ENCODE peak calls at places on chromosome 22, in seven cellular contexts. U is mammary epithelial cell, G is sigmoid colon, T is fibroblast of lung, R is heart right ventricle, P is stomach, B is K562. Y is an unnamed sample.

GRCh38 chr22:22882033-22882717 is 5.4 kb upstream of the IGLL5 start:
- DNase-seq in T (no peak), B (peak; percentile 81), U (peak; percentile 13), R (no peak), G (no peak), P (no peak), Y (peak; percentile 29)

GRCh38 chr22:48760481-48761238 is 1067.0 kb downstream of the BRD1 start:
- DNase-seq in R (no peak), G (peak; percentile 47), B (no peak), T (no peak), P (peak; percentile 20), U (no peak), Y (no peak)

GRCh38 chr22:44068422-44069191 is 44.5 kb downstream of the PARVB start:
- DNase-seq in U (no peak), P (no peak), G (no peak), R (peak; percentile 37), T (no peak), B (no peak), Y (no peak)

GRCh38 chr22:48761546-48761945 is 1066.1 kb downstream of the BRD1 start:
- DNase-seq in G (peak; percentile 51), B (no peak), P (peak; percentile 15), U (no peak), T (no peak), R (no peak), Y (no peak)

GRCh38 chr22:47213571-47214230 is 451.3 kb downstream of the TBC1D22A start:
- DNase-seq in U (no peak), P (peak; percentile 28), G (peak; percentile 33), B (peak; percentile 55), R (no peak), T (no peak), Y (no peak)

GRCh38 chr22:22515890-22516289 is 4.2 kb downstream of the ZNF280A start:
- DNase-seq in T (no peak), B (no peak), G (no peak), U (no peak), R (no peak), P (no peak), Y (no peak)

GRCh38 chr22:41584881-41585280 is 4.8 kb downstream of the PMM1 start:
- DNase-seq in U (no peak), B (no peak), P (no peak), T (no peak), G (no peak), R (no peak), Y (no peak)

GRCh38 chr22:43225609-43226008 is 38.7 kb upstream of the TTLL12 start:
- DNase-seq in P (no peak), G (no peak), T (no peak), U (no peak), R (no peak), B (no peak), Y (no peak)

GRCh38 chr22:30180616-30181015 is 65.9 kb downstream of the LIF start:
- DNase-seq in R (no peak), G (no peak), U (no peak), P (no peak), B (no peak), T (no peak), Y (no peak)

GRCh38 chr22:30181459-30182353 is 64.9 kb downstream of the LIF start:
- DNase-seq in T (no peak), R (no peak), G (no peak), B (no peak), P (no peak), U (no peak), Y (no peak)

GRCh38 chr22:30176431-30176830 is 70.1 kb downstream of the LIF start:
- DNase-seq in B (no peak), U (peak; percentile 72), P (no peak), R (no peak), T (no peak), G (no peak), Y (peak; percentile 74)

GRCh38 chr22:30175743-30176288 is 70.7 kb downstream of the LIF start:
- DNase-seq in P (no peak), R (no peak), U (no peak), G (no peak), B (no peak), T (no peak), Y (no peak)

DNA sequence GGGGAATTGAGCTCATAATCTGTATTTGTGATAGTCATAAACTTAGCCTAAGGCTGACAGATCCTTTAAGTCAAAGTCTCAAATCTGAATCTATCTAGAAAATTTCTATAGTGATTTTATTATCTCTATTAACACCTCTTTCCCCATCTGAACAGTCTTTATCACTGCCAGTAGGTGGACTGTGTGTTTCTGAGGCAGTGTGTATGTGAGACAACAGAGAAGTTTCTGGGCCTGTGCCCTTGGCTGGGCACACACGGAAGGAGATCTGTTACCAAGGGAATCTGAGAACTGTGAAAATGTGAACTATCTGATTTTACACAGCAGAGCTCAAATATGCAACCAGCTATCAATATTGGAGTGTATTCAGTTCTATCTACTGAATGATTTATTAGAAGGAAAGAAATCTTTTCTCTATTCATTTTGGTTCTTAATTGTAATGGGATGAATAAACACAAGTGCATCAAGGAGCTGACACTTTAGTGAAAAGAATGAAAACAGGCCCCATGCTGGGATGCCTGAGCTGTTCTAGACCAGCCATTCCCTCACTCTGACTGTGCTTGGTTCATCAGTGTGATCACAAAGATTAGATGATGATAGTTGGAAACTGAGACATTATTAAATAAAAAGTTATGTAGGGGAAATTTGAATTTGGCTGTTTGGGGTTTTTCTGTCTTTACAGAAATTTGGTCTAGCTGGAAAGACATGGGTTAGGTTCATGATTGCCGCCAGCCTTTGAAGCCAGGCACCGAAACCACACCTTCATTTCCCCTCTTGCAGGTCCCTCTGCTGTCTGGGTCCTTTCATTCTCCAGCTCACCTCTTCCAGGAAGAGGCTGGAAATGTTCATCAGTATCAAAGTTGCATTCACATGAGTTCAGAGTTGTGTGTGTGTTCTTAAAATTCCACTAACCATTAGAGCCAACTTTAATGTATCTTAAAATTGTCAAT is 68.1 kb downstream of the LIF start:
- DNase-seq in P (no peak), R (no peak), G (no peak), B (no peak), T (no peak), U (no peak), Y (no peak)
- TF ChIP-seq CTCF in P (no peak), R (no peak), G (no peak), B (no peak), T (no peak), U (no peak), Y (no peak)

GRCh38 chr22:46078241-46079092 is 71.9 kb upstream of the PPARA start:
- DNase-seq in B (no peak), G (peak; percentile 91), R (peak; percentile 65), P (peak; percentile 81), T (peak; percentile 84), U (peak; percentile 91), Y (no peak)

GRCh38 chr22:46081036-46081830 is 69.1 kb upstream of the PPARA start:
- DNase-seq in P (peak; percentile 33), B (no peak), U (peak; percentile 31), R (peak; percentile 25), T (no peak), G (peak; percentile 76), Y (no peak)

GRCh38 chr22:46079861-46080821 is 70.2 kb upstream of the PPARA start:
- DNase-seq in T (peak; percentile 94), P (peak; percentile 67), R (peak; percentile 74), U (peak; percentile 95), B (no peak), G (peak; percentile 95), Y (no peak)

GRCh38 chr22:46077669-46078099 is 72.6 kb upstream of the PPARA start:
- DNase-seq in G (peak; percentile 80), B (no peak), R (peak; percentile 12), U (peak; percentile 29), T (peak; percentile 66), P (peak; percentile 25), Y (no peak)

DNA sequence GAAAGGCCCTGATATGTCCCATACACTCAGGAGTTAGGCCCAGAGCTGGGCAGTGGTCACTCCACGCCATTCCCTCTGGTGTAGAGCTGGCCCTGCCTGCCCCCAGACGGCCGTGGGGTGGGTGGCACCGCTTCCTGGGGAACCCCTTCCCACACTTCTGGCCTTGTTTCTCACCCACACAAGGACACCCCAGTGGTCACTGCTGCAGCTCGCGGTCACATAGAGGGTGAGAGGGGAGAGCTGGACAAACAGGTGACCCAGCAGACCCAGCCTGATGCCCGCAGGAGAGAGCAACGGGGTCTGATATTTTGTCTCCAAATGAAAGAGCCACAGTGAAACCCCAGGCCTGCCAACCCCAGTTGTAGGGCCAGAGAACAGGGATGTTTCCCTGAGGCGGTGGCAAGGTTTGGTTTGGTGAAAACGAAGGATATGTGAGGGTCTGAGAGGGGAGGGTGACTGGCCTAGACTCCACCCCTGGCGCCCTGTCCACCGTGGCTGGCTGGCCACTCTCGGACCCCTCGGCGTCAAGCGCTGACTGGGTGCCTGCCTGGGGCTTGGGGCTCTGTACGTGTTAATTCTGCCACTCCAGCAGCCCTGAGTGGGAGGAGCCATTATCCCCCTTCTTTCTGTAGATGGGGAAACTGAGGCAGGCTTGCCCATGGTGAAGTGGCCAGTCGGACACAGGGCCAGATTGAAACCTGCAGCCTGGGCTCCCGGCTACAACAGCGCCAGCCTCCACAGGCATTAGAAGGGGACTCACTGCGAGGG is 71.0 kb upstream of the PPARA start:
- DNase-seq in U (peak; percentile 46), G (peak; percentile 68), T (peak; percentile 46), R (peak; percentile 22), P (peak; percentile 24), B (no peak), Y (no peak)
- H3K4me3 ChIP-seq in U (peak overlapping the region; percentile 89), G (peak overlapping the region; percentile 44), T (peak overlapping the region; percentile 28), R (peak overlapping the region; percentile 96), P (peak overlapping the region; percentile 59), B (no peak overlapping the region), Y (no peak overlapping the region)

GRCh38 chr22:34761111-34761510 is 304.8 kb upstream of the ISX start:
- DNase-seq in G (no peak), R (no peak), P (no peak), T (peak; percentile 6), U (peak; percentile 86), B (no peak), Y (peak; percentile 27)
- H3K27me3 ChIP-seq in G (no peaks in the 10 kb centered on the region), R (no peaks in the 10 kb centered on the region), P (no peaks in the 10 kb centered on the region), T (no peaks in the 10 kb centered on the region), U (no peaks in the 10 kb centered on the region), B (no peaks in the 10 kb centered on the region), Y (no peaks in the 10 kb centered on the region)

GRCh38 chr22:36872084-36872483 is 11.3 kb downstream of the NCF4 start:
- DNase-seq in U (no peak), T (no peak), R (no peak), B (no peak), P (no peak), G (no peak), Y (no peak)

GRCh38 chr22:36867695-36868094 is 6.9 kb downstream of the NCF4 start:
- DNase-seq in U (no peak), T (no peak), P (no peak), R (no peak), G (no peak), B (no peak), Y (no peak)

GRCh38 chr22:36871669-36872081 is 10.9 kb downstream of the NCF4 start:
- DNase-seq in U (peak; percentile 77), B (no peak), R (no peak), P (no peak), G (no peak), T (no peak), Y (peak; percentile 74)

GRCh38 chr22:36868546-36868945 is 7.7 kb downstream of the NCF4 start:
- DNase-seq in P (no peak), R (no peak), G (no peak), B (no peak), T (no peak), U (no peak), Y (no peak)

DNA sequence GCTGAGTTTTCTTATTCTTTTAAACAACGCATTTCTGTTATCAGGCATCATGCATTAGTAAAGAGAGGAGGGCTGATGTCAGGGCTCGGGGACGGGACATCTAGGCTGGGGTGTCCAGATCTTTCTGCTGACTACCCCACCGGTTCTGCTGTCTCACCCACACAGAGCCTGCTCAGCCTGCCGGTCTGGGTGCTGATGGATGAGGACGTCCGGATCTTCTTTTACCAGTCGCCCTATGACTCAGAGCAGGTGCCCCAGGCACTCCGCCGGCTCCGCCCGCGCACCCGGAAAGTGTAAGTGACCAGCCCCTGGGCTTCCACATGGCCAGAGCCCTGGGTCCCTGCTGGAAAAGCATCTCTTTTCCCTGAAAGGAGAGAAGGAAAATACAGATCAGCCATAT is 9.4 kb downstream of the NCF4 start:
- DNase-seq in U (peak; percentile 68), P (no peak), B (no peak), T (no peak), G (no peak), R (no peak), Y (peak; percentile 70)
- TF ChIP-seq CTCF in U (no peak), P (no peak), B (no peak), T (no peak), G (no peak), R (no peak), Y (no peak)

Y was measured in bronchial epithelial cell.